ENCODE peak calls at places on chromosome 1, in nine cellular contexts. A, U, R, O, D, J, V, W and M are unnamed samples.

GRCh38 chr1:55926906-55927471 is 652.4 kb downstream of the PLPP3 start:
- DNase-seq in V (no peak), U (no peak), W (no peak), O (no peak), R (no peak), J (no peak), A (no peak), D (no peak), M (no peak)

GRCh38 chr1:95437011-95437410 is 203.0 kb downstream of the RWDD3 start:
- DNase-seq in A (no peak), R (no peak), V (no peak), W (no peak), J (no peak), U (peak; percentile 50), O (no peak), D (no peak), M (no peak)

GRCh38 chr1:235597867-235598553 is 51.6 kb downstream of the GNG4 start:
- DNase-seq in V (no peak), R (peak; percentile 36), D (peak; percentile 53), W (no peak), A (no peak), J (no peak), U (peak; percentile 36), O (no peak), M (peak; percentile 53)

GRCh38 chr1:109283748-109284600 is 1.0 kb upstream of the PSRC1 start:
- DNase-seq in R (no peak), A (no peak), J (no peak), V (no peak), O (no peak), U (peak; percentile 48), D (no peak), W (no peak), M (no peak)

GRCh38 chr1:52365091-52365745 is 787 bp downstream of the CC2D1B start:
- DNase-seq in A (peak; percentile 58), O (peak; percentile 9), R (peak; percentile 65), D (peak; percentile 77), J (no peak), U (peak; percentile 45), W (peak; percentile 66), V (peak; percentile 56), M (peak; percentile 71)

GRCh38 chr1:178953538-178954207 is 72.0 kb upstream of the FAM20B start:
- DNase-seq in J (no peak), A (no peak), R (no peak), U (peak; percentile 9), W (no peak), V (no peak), O (no peak), D (no peak), M (no peak)

GRCh38 chr1:162252209-162252608 is 124.4 kb downstream of the SPATA46 start:
- DNase-seq in U (no peak), A (no peak), J (no peak), D (no peak), O (no peak), R (no peak), W (no peak), V (no peak), M (no peak)

GRCh38 chr1:203122159-203122558 is 5.4 kb upstream of the ADORA1 start:
- DNase-seq in V (no peak), D (peak; percentile 9), W (no peak), R (no peak), J (no peak), A (no peak), O (no peak), U (no peak), M (no peak)

GRCh38 chr1:148355976-148356375 is 127.1 kb downstream of the PPIAL4G start:
- DNase-seq in O (no peak), D (no peak), R (no peak), U (no peak), W (no peak), V (no peak), J (no peak), A (no peak), M (no peak)

GRCh38 chr1:246733706-246734105 is 9.5 kb downstream of the SCCPDH start:
- DNase-seq in V (no peak), O (no peak), A (no peak), W (no peak), J (no peak), U (no peak), D (no peak), R (no peak), M (no peak)

GRCh38 chr1:220943319-220943718 is 64.1 kb downstream of the HLX start:
- DNase-seq in U (no peak), A (no peak), R (no peak), D (no peak), O (no peak), V (no peak), J (no peak), W (no peak), M (no peak)

GRCh38 chr1:79052829-79053449 is 46.4 kb upstream of the ADGRL4 start:
- DNase-seq in V (no peak), J (no peak), D (no peak), O (no peak), W (no peak), A (no peak), U (no peak), R (no peak), M (no peak)

GRCh38 chr1:66262233-66262632 is 271.7 kb upstream of the SGIP1 start:
- DNase-seq in A (no peak), U (no peak), V (no peak), R (peak; percentile 24), D (no peak), J (no peak), O (no peak), W (peak; percentile 49), M (peak; percentile 93)

GRCh38 chr1:165014753-165015152 is 341.8 kb downstream of the LMX1A start:
- DNase-seq in U (no peak), D (no peak), R (no peak), W (no peak), O (no peak), A (no peak), J (no peak), V (no peak), M (no peak)

GRCh38 chr1:12016182-12016581 is 3.1 kb upstream of the MIIP start:
- DNase-seq in J (no peak), U (no peak), O (no peak), R (no peak), V (no peak), W (no peak), D (no peak), A (no peak), M (no peak)

GRCh38 chr1:156492591-156493080 is 7.9 kb downstream of the MEF2D start:
- DNase-seq in D (no peak), W (peak; percentile 73), O (no peak), V (no peak), R (no peak), U (peak; percentile 52), A (no peak), J (no peak), M (no peak)